ENCODE peak calls at places on chromosomes 3 and 15, in four cellular contexts. X, N, P and L are unnamed samples.

GRCh38 chr3:51282931-51283330 is 102.2 kb upstream of the MANF start:
- DNase-seq in X (no peak), N (no peak), P (peak), L (no peak)

GRCh38 chr15:66292261-66293084 is 895 bp upstream of the DIS3L start:
- DNase-seq in X (no peak), N (no peak), P (no peak), L (no peak)

GRCh38 chr3:57805674-57806073 is 49.6 kb downstream of the SLMAP start:
- DNase-seq in X (no peak), N (no peak), P (peak), L (no peak)

GRCh38 chr3:118772036-118773030 is 262.3 kb downstream of the IGSF11 start:
- DNase-seq in X (no peak), N (no peak), P (peak), L (no peak)

GRCh38 chr3:56845505-56845904 is 43.8 kb upstream of the ARHGEF3 start:
- DNase-seq in X (no peak), N (no peak), P (no peak), L (no peak)

GRCh38 chr3:42148982-42149432 is 57.9 kb downstream of the TRAK1 start:
- DNase-seq in X (no peak), N (no peak), P (peak), L (no peak)

GRCh38 chr15:78638658-78639314 is 2.2 kb downstream of the CHRNB4 start:
- DNase-seq in X (peak), N (peak), P (no peak), L (no peak)

GRCh38 chr3:129314757-129315385 is 36.2 kb downstream of the HMCES start:
- DNase-seq in X (peak), N (peak), P (peak), L (peak)

GRCh38 chr15:85073556-85074194 is 92.0 kb downstream of the PDE8A start:
- DNase-seq in X (no peak), N (no peak), P (peak), L (no peak)

GRCh38 chr3:58222161-58222724 is 11.5 kb upstream of the DNASE1L3 start:
- DNase-seq in X (no peak), N (no peak), P (no peak), L (no peak)

GRCh38 chr3:32018723-32019564 is 37.4 kb downstream of the ZNF860 start:
- DNase-seq in X (no peak), N (peak), P (peak), L (no peak)

GRCh38 chr3:171383206-171384018 is 76.8 kb downstream of the TNIK start:
- DNase-seq in X (no peak), N (no peak), P (peak), L (no peak)

GRCh38 chr3:11637901-11638668 is 5.6 kb downstream of the VGLL4 start:
- DNase-seq in X (no peak), N (no peak), P (no peak), L (no peak)

GRCh38 chr3:67349551-67350174 is 304.7 kb downstream of the SUCLG2 start:
- DNase-seq in X (no peak), N (no peak), P (peak), L (no peak)

GRCh38 chr15:39083213-39083612 is 497.7 kb upstream of the THBS1 start:
- DNase-seq in X (no peak), N (no peak), P (peak), L (no peak)

GRCh38 chr3:146159037-146159436 is 1.9 kb downstream of the PLOD2 start:
- DNase-seq in X (no peak), N (no peak), P (peak), L (no peak)

GRCh38 chr3:143595456-143596077 is 252.7 kb downstream of the SLC9A9 start:
- DNase-seq in X (no peak), N (no peak), P (no peak), L (no peak)

GRCh38 chr3:87069963-87070362 is 79.0 kb upstream of the VGLL3 start:
- DNase-seq in X (no peak), N (no peak), P (no peak), L (no peak)

GRCh38 chr3:193317901-193318300 is 60.7 kb downstream of the ATP13A5 start:
- DNase-seq in X (no peak), N (no peak), P (no peak), L (no peak)

GRCh38 chr15:66802087-66803001 is 100.3 kb downstream of the SMAD6 start:
- DNase-seq in X (no peak), N (no peak), P (peak), L (no peak)

GRCh38 chr15:66494262-66494661 is 3.3 kb downstream of the SNAPC5 start:
- DNase-seq in X (no peak), N (no peak), P (no peak), L (no peak)

GRCh38 chr3:62636235-62636826 is 238.9 kb downstream of the CADPS start:
- DNase-seq in X (no peak), N (no peak), P (no peak), L (no peak)

GRCh38 chr15:39130556-39131379 is 450.1 kb upstream of the THBS1 start:
- DNase-seq in X (no peak), N (no peak), P (no peak), L (no peak)

GRCh38 chr15:89494941-89495637 is 1.3 kb downstream of the RHCG start:
- DNase-seq in X (no peak), N (no peak), P (no peak), L (no peak)

GRCh38 chr15:58545307-58546065 is 113.7 kb downstream of the LIPC start:
- DNase-seq in X (peak), N (no peak), P (peak), L (no peak)

GRCh38 chr15:40952901-40953712 is at the start of gene CHAC1:
- DNase-seq in X (peak), N (peak), P (peak), L (peak)

GRCh38 chr3:130635978-130636377 is 110.7 kb downstream of the PIK3R4 start:
- DNase-seq in X (no peak), N (no peak), P (no peak), L (no peak)

GRCh38 chr15:41892621-41893421 is 1.0 kb downstream of the SPTBN5 start:
- DNase-seq in X (peak), N (no peak), P (no peak), L (no peak)

GRCh38 chr3:59388555-59389280 is 338.9 kb upstream of the CFAP20DC start:
- DNase-seq in X (no peak), N (no peak), P (peak), L (no peak)

GRCh38 chr3:106587581-106587980 is 718.8 kb upstream of the CBLB start:
- DNase-seq in X (no peak), N (no peak), P (no peak), L (no peak)

GRCh38 chr15:59185725-59186124 is 20.9 kb upstream of the LDHAL6B start:
- DNase-seq in X (no peak), N (no peak), P (no peak), L (no peak)

GRCh38 chr15:29225534-29226224 is 43.9 kb downstream of the NSMCE3 start:
- DNase-seq in X (no peak), N (no peak), P (no peak), L (no peak)

GRCh38 chr3:3015472-3016089 is 94.6 kb downstream of the IL5RA start:
- DNase-seq in X (no peak), N (peak), P (peak), L (no peak)

GRCh38 chr3:169362261-169362660 is 301.3 kb downstream of the MECOM start:
- DNase-seq in X (no peak), N (no peak), P (peak), L (no peak)